ENCODE peak calls at places on chromosomes 1 and 21, in nine cellular contexts. O is left ventricle myocardium inferior, A is HL-60, S is cardiac muscle cell, R is ovary, T is endodermal cell, K is fibroblast of lung, X is tibial artery, Q is upper lobe of right lung. F is an unnamed sample.

GRCh38 chr1:22592919-22593790 is 29.9 kb downstream of the EPHA8 start:
- DNase-seq in O (no peak), Q (no peak), S (no peak), R (no peak), X (no peak), T (peak; percentile 93), A (no peak), K (no peak), F (peak; percentile 30)

GRCh38 chr1:47584249-47584648 is 146.4 kb downstream of the FOXD2 start:
- DNase-seq in X (peak; percentile 91), K (no peak), R (no peak), Q (no peak), O (no peak), T (peak; percentile 19), S (no peak), A (no peak), F (no peak)

GRCh38 chr1:164836614-164837018 is 277.6 kb downstream of the PBX1 start:
- DNase-seq in Q (no peak), R (peak; percentile 51), X (no peak), A (no peak), K (no peak), T (no peak), O (no peak), S (no peak), F (no peak)

GRCh38 chr21:43884861-43885370 is 19.9 kb downstream of the AGPAT3 start:
- DNase-seq in O (no peak), Q (peak; percentile 41), R (peak; percentile 51), K (peak; percentile 29), T (no peak), A (no peak), X (peak; percentile 40), S (no peak), F (no peak)

GRCh38 chr1:110860174-110860573 is 12.8 kb upstream of the CD53 start:
- DNase-seq in R (no peak), S (no peak), A (no peak), K (no peak), X (no peak), T (no peak), O (no peak), Q (no peak), F (no peak)

GRCh38 chr1:95657248-95657647 is 423.2 kb downstream of the RWDD3 start:
- DNase-seq in O (no peak), X (no peak), K (no peak), R (no peak), Q (no peak), A (no peak), S (no peak), T (no peak), F (no peak)

GRCh38 chr1:208866351-208866750 is 622.2 kb upstream of the PLXNA2 start:
- DNase-seq in Q (no peak), R (no peak), X (no peak), A (no peak), K (no peak), S (no peak), T (no peak), O (no peak), F (no peak)

GRCh38 chr1:156310962-156311361 is 11.9 kb upstream of the VHLL start:
- DNase-seq in T (no peak), Q (peak; percentile 56), R (no peak), K (peak; percentile 67), O (no peak), X (peak; percentile 72), A (peak; percentile 37), S (no peak), F (no peak)

GRCh38 chr1:43991476-43992231 is at the start of gene CCDC24:
- DNase-seq in O (peak; percentile 86), K (peak; percentile 68), R (peak; percentile 91), Q (peak; percentile 94), S (peak; percentile 86), X (peak; percentile 95), T (peak; percentile 93), A (peak; percentile 74), F (peak; percentile 85)

GRCh38 chr1:227939791-227940771 is 7.7 kb downstream of the WNT9A start:
- DNase-seq in X (peak; percentile 55), Q (peak; percentile 59), T (peak; percentile 35), A (no peak), K (no peak), S (no peak), R (peak; percentile 18), O (no peak), F (no peak)

GRCh38 chr1:5742801-5743200 is 249.4 kb downstream of the NPHP4 start:
- DNase-seq in A (no peak), Q (peak; percentile 57), S (no peak), K (no peak), O (no peak), T (no peak), R (no peak), X (peak; percentile 61), F (no peak)

GRCh38 chr1:182841368-182841988 is 2.3 kb downstream of the DHX9 start:
- DNase-seq in T (no peak), Q (no peak), O (no peak), K (peak; percentile 45), S (no peak), R (no peak), A (no peak), X (no peak), F (peak; percentile 38)

GRCh38 chr1:165828581-165829329 is 1.3 kb downstream of the UCK2 start:
- DNase-seq in R (peak; percentile 57), A (peak; percentile 75), T (peak; percentile 82), Q (peak; percentile 62), S (peak; percentile 74), K (peak; percentile 89), O (peak; percentile 25), X (peak; percentile 70), F (peak; percentile 76)

GRCh38 chr1:212794561-212795014 is 2.9 kb downstream of the TATDN3 start:
- DNase-seq in K (no peak), O (no peak), T (no peak), X (no peak), S (no peak), Q (no peak), R (no peak), A (peak; percentile 84), F (no peak)

GRCh38 chr1:22903113-22903512 is 69.6 kb downstream of the LACTBL1 start:
- DNase-seq in Q (no peak), X (no peak), S (no peak), R (no peak), K (no peak), O (no peak), T (no peak), A (no peak), F (no peak)

GRCh38 chr1:156860113-156860638 is 489 bp upstream of the NTRK1 start:
- DNase-seq in T (peak; percentile 86), K (peak; percentile 39), S (peak; percentile 66), Q (no peak), O (peak; percentile 36), X (no peak), A (peak; percentile 9), R (peak; percentile 64), F (peak; percentile 62)

GRCh38 chr1:97943354-97943753 is 22.5 kb upstream of the DPYD start:
- DNase-seq in T (no peak), R (no peak), K (peak; percentile 34), X (no peak), S (no peak), A (no peak), Q (no peak), O (no peak), F (peak; percentile 8)

GRCh38 chr1:163794551-163794950 is 472.8 kb downstream of the NUF2 start:
- DNase-seq in K (no peak), O (no peak), T (no peak), R (no peak), A (no peak), X (no peak), S (no peak), Q (no peak), F (no peak)
- TF ChIP-seq CTCF in K (no peak), O (no peak), T (no peak), R (no peak), A (no peak), X (no peak), S (no peak), Q (no peak), F (no peak)

GRCh38 chr1:224223819-224224714 is 41.0 kb downstream of the DEGS1 start:
- DNase-seq in K (peak; percentile 94), T (no peak), R (no peak), Q (no peak), S (peak; percentile 26), X (no peak), A (no peak), O (no peak), F (peak; percentile 38)
- H3K27ac ChIP-seq in K (peak overlapping the region; percentile 29), T (no peak overlapping the region), R (no peak overlapping the region), Q (no peak overlapping the region), S (peak overlapping the region; percentile 72), X (no peak overlapping the region), A (no peak overlapping the region), O (no peak overlapping the region), F (no peak overlapping the region)

DNA sequence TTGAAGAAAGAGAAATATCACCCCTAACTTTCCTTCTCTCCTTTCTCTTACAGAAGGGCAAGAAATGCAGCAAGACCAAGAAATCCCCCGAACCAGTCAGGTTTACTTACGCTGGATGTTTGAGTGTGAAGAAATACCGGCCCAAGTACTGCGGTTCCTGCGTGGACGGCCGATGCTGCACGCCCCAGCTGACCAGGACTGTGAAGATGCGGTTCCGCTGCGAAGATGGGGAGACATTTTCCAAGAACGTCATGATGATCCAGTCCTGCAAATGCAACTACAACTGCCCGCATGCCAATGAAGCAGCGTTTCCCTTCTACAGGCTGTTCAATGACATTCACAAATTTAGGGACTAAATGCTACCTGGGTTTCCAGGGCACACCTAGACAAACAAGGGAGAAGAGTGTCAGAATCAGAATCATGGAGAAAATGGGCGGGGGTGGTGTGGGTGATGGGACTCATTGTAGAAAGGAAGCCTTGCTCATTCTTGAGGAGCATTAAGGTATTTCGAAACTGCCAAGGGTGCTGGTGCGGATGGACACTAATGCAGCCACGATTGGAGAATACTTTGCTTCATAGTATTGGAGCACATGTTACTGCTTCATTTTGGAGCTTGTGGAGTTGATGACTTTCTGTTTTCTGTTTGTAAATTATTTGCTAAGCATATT is 2.3 kb downstream of the CCN1 start:
- DNase-seq in Q (no peak), T (peak; percentile 58), O (no peak), A (no peak), X (no peak), S (no peak), K (peak; percentile 55), R (no peak), F (no peak)
- TF ChIP-seq CTCF in Q (no peak), T (no peak), O (no peak), A (no peak), X (no peak), S (peak; percentile 1), K (no peak), R (no peak), F (peak; percentile 3)

GRCh38 chr1:87958201-87958600 is 629.5 kb downstream of the LMO4 start:
- DNase-seq in O (no peak), R (no peak), A (no peak), Q (no peak), T (no peak), S (no peak), K (no peak), X (no peak), F (no peak)

GRCh38 chr1:87956766-87957165 is 628.1 kb downstream of the LMO4 start:
- DNase-seq in A (no peak), S (no peak), K (no peak), Q (no peak), O (no peak), T (no peak), X (no peak), R (no peak), F (no peak)

GRCh38 chr1:87955038-87955437 is 626.4 kb downstream of the LMO4 start:
- DNase-seq in R (no peak), K (no peak), T (no peak), Q (no peak), X (no peak), A (no peak), S (peak; percentile 81), O (no peak), F (no peak)

GRCh38 chr1:87957331-87957730 is 628.7 kb downstream of the LMO4 start:
- DNase-seq in A (no peak), Q (no peak), O (no peak), K (no peak), T (no peak), X (no peak), S (no peak), R (no peak), F (no peak)

GRCh38 chr1:87956072-87956471 is 627.4 kb downstream of the LMO4 start:
- DNase-seq in T (no peak), Q (no peak), X (peak; percentile 86), R (no peak), S (peak; percentile 36), O (peak; percentile 19), K (peak; percentile 90), A (no peak), F (peak; percentile 81)
- H3K27ac ChIP-seq in T (no peak overlapping the region), Q (no peak overlapping the region), X (peak overlapping the region; percentile 69), R (no peak overlapping the region), S (peak overlapping the region; percentile 67), O (peak overlapping the region; percentile 5), K (no peak overlapping the region), A (no peak overlapping the region), F (peak overlapping the region; percentile 32)

F was measured in RWPE1.